ENCODE peak calls at places on chromosome 18, in eight cellular contexts. One of them, this sample, is unnamed.

GRCh38 chr18:59961086-59961485 is 61.3 kb downstream of the PMAIP1 start:
- DNase-seq in fibroblast of villous mesenchyme: no peak
- DNase-seq in brain microvascular endothelial cell: no peak
- DNase-seq in fibroblast of lung: no peak
- DNase-seq in osteocyte: no peak
- DNase-seq in glutamatergic neuron: no peak
- DNase-seq in nephron progenitor cell: no peak
- DNase-seq in foreskin fibroblast: no peak
- DNase-seq in this sample: no peak

GRCh38 chr18:74645717-74646116 is 48.0 kb downstream of the ZNF407 start:
- DNase-seq in fibroblast of villous mesenchyme: no peak
- DNase-seq in brain microvascular endothelial cell: no peak
- DNase-seq in fibroblast of lung: peak
- DNase-seq in osteocyte: no peak
- DNase-seq in glutamatergic neuron: no peak
- DNase-seq in nephron progenitor cell: no peak
- DNase-seq in foreskin fibroblast: peak
- DNase-seq in this sample: no peak

GRCh38 chr18:61950371-61950770 is 57.6 kb upstream of the RNF152 start:
- DNase-seq in fibroblast of villous mesenchyme: no peak
- DNase-seq in brain microvascular endothelial cell: no peak
- DNase-seq in fibroblast of lung: no peak
- DNase-seq in osteocyte: no peak
- DNase-seq in glutamatergic neuron: no peak
- DNase-seq in nephron progenitor cell: no peak
- DNase-seq in foreskin fibroblast: no peak
- DNase-seq in this sample: no peak

GRCh38 chr18:64436111-64436510 is 287.2 kb upstream of the LINC00305 start:
- DNase-seq in fibroblast of villous mesenchyme: no peak
- DNase-seq in brain microvascular endothelial cell: no peak
- DNase-seq in fibroblast of lung: no peak
- DNase-seq in osteocyte: no peak
- DNase-seq in glutamatergic neuron: no peak
- DNase-seq in nephron progenitor cell: no peak
- DNase-seq in foreskin fibroblast: no peak
- DNase-seq in this sample: no peak

GRCh38 chr18:77899972-77900754 is 650.5 kb downstream of the GALR1 start:
- DNase-seq in fibroblast of villous mesenchyme: peak
- DNase-seq in brain microvascular endothelial cell: peak
- DNase-seq in fibroblast of lung: peak
- DNase-seq in osteocyte: no peak
- DNase-seq in glutamatergic neuron: peak
- DNase-seq in nephron progenitor cell: peak
- DNase-seq in foreskin fibroblast: peak
- DNase-seq in this sample: peak

GRCh38 chr18:56257215-56257614 is 381.2 kb downstream of the TXNL1 start:
- DNase-seq in fibroblast of villous mesenchyme: peak
- DNase-seq in brain microvascular endothelial cell: peak
- DNase-seq in fibroblast of lung: peak
- DNase-seq in osteocyte: no peak
- DNase-seq in glutamatergic neuron: no peak
- DNase-seq in nephron progenitor cell: no peak
- DNase-seq in foreskin fibroblast: peak
- DNase-seq in this sample: no peak

GRCh38 chr18:42113529-42114191 is 158.6 kb downstream of the PIK3C3 start:
- DNase-seq in fibroblast of villous mesenchyme: peak
- DNase-seq in brain microvascular endothelial cell: peak
- DNase-seq in fibroblast of lung: peak
- DNase-seq in osteocyte: no peak
- DNase-seq in glutamatergic neuron: no peak
- DNase-seq in nephron progenitor cell: no peak
- DNase-seq in foreskin fibroblast: peak
- DNase-seq in this sample: no peak

GRCh38 chr18:26971327-26971918 is 105.9 kb upstream of the AQP4 start:
- DNase-seq in fibroblast of villous mesenchyme: no peak
- DNase-seq in brain microvascular endothelial cell: no peak
- DNase-seq in fibroblast of lung: no peak
- DNase-seq in osteocyte: no peak
- DNase-seq in glutamatergic neuron: peak
- DNase-seq in nephron progenitor cell: no peak
- DNase-seq in foreskin fibroblast: no peak
- DNase-seq in this sample: no peak

GRCh38 chr18:24274822-24275221 is 122.8 kb downstream of the OSBPL1A start:
- DNase-seq in fibroblast of villous mesenchyme: no peak
- DNase-seq in brain microvascular endothelial cell: no peak
- DNase-seq in fibroblast of lung: no peak
- DNase-seq in osteocyte: no peak
- DNase-seq in glutamatergic neuron: no peak
- DNase-seq in nephron progenitor cell: no peak
- DNase-seq in foreskin fibroblast: no peak
- DNase-seq in this sample: no peak

GRCh38 chr18:79952996-79953559 is 1.6 kb upstream of the SLC66A2 start:
- DNase-seq in fibroblast of villous mesenchyme: no peak
- DNase-seq in brain microvascular endothelial cell: no peak
- DNase-seq in fibroblast of lung: no peak
- DNase-seq in osteocyte: no peak
- DNase-seq in glutamatergic neuron: peak
- DNase-seq in nephron progenitor cell: no peak
- DNase-seq in foreskin fibroblast: no peak
- DNase-seq in this sample: no peak

GRCh38 chr18:56568986-56569385 is 69.4 kb downstream of the TXNL1 start:
- DNase-seq in fibroblast of villous mesenchyme: no peak
- DNase-seq in brain microvascular endothelial cell: no peak
- DNase-seq in fibroblast of lung: no peak
- DNase-seq in osteocyte: no peak
- DNase-seq in glutamatergic neuron: no peak
- DNase-seq in nephron progenitor cell: no peak
- DNase-seq in foreskin fibroblast: no peak
- DNase-seq in this sample: no peak

GRCh38 chr18:58525517-58525916 is 103.4 kb downstream of the ALPK2 start:
- DNase-seq in fibroblast of villous mesenchyme: no peak
- DNase-seq in brain microvascular endothelial cell: peak
- DNase-seq in fibroblast of lung: peak
- DNase-seq in osteocyte: no peak
- DNase-seq in glutamatergic neuron: no peak
- DNase-seq in nephron progenitor cell: no peak
- DNase-seq in foreskin fibroblast: peak
- DNase-seq in this sample: no peak

GRCh38 chr18:61435064-61435652 is 101.9 kb downstream of the CDH20 start:
- DNase-seq in fibroblast of villous mesenchyme: peak
- DNase-seq in brain microvascular endothelial cell: peak
- DNase-seq in fibroblast of lung: peak
- DNase-seq in osteocyte: no peak
- DNase-seq in glutamatergic neuron: no peak
- DNase-seq in nephron progenitor cell: peak
- DNase-seq in foreskin fibroblast: no peak
- DNase-seq in this sample: no peak

GRCh38 chr18:43719264-43719795 is 442.0 kb upstream of the SYT4 start:
- DNase-seq in fibroblast of villous mesenchyme: no peak
- DNase-seq in brain microvascular endothelial cell: no peak
- DNase-seq in fibroblast of lung: no peak
- DNase-seq in osteocyte: no peak
- DNase-seq in glutamatergic neuron: no peak
- DNase-seq in nephron progenitor cell: no peak
- DNase-seq in foreskin fibroblast: no peak
- DNase-seq in this sample: no peak

GRCh38 chr18:3383381-3383915 is 66.5 kb upstream of the TGIF1 start:
- DNase-seq in fibroblast of villous mesenchyme: peak
- DNase-seq in brain microvascular endothelial cell: no peak
- DNase-seq in fibroblast of lung: no peak
- DNase-seq in osteocyte: no peak
- DNase-seq in glutamatergic neuron: no peak
- DNase-seq in nephron progenitor cell: no peak
- DNase-seq in foreskin fibroblast: no peak
- DNase-seq in this sample: no peak

GRCh38 chr18:3384664-3385189 is 65.2 kb upstream of the TGIF1 start:
- DNase-seq in fibroblast of villous mesenchyme: no peak
- DNase-seq in brain microvascular endothelial cell: no peak
- DNase-seq in fibroblast of lung: no peak
- DNase-seq in osteocyte: no peak
- DNase-seq in glutamatergic neuron: no peak
- DNase-seq in nephron progenitor cell: no peak
- DNase-seq in foreskin fibroblast: no peak
- DNase-seq in this sample: no peak

GRCh38 chr18:3379685-3380084 is 70.3 kb upstream of the TGIF1 start:
- DNase-seq in fibroblast of villous mesenchyme: no peak
- DNase-seq in brain microvascular endothelial cell: no peak
- DNase-seq in fibroblast of lung: no peak
- DNase-seq in osteocyte: no peak
- DNase-seq in glutamatergic neuron: no peak
- DNase-seq in nephron progenitor cell: no peak
- DNase-seq in foreskin fibroblast: no peak
- DNase-seq in this sample: no peak

GRCh38 chr18:3380384-3380961 is 69.5 kb upstream of the TGIF1 start:
- DNase-seq in fibroblast of villous mesenchyme: peak
- DNase-seq in brain microvascular endothelial cell: peak
- DNase-seq in fibroblast of lung: peak
- DNase-seq in osteocyte: no peak
- DNase-seq in glutamatergic neuron: no peak
- DNase-seq in nephron progenitor cell: no peak
- DNase-seq in foreskin fibroblast: no peak
- DNase-seq in this sample: no peak
- TF ChIP-seq CTCF in fibroblast of villous mesenchyme: peak
- TF ChIP-seq CTCF in brain microvascular endothelial cell: peak
- TF ChIP-seq CTCF in fibroblast of lung: peak
- TF ChIP-seq CTCF in osteocyte: peak
- TF ChIP-seq CTCF in glutamatergic neuron: no peak
- TF ChIP-seq CTCF in nephron progenitor cell: no peak
- TF ChIP-seq CTCF in foreskin fibroblast: no peak
- TF ChIP-seq CTCF in this sample: no peak

GRCh38 chr18:34661464-34662087 is 48.5 kb upstream of the DTNA start:
- DNase-seq in fibroblast of villous mesenchyme: peak
- DNase-seq in brain microvascular endothelial cell: peak
- DNase-seq in fibroblast of lung: peak
- DNase-seq in osteocyte: no peak
- DNase-seq in glutamatergic neuron: no peak
- DNase-seq in nephron progenitor cell: peak
- DNase-seq in foreskin fibroblast: peak
- DNase-seq in this sample: no peak
- TF ChIP-seq CTCF in fibroblast of villous mesenchyme: peak
- TF ChIP-seq CTCF in brain microvascular endothelial cell: peak
- TF ChIP-seq CTCF in fibroblast of lung: peak
- TF ChIP-seq CTCF in osteocyte: peak
- TF ChIP-seq CTCF in glutamatergic neuron: peak
- TF ChIP-seq CTCF in nephron progenitor cell: peak
- TF ChIP-seq CTCF in foreskin fibroblast: peak
- TF ChIP-seq CTCF in this sample: peak

DNA sequence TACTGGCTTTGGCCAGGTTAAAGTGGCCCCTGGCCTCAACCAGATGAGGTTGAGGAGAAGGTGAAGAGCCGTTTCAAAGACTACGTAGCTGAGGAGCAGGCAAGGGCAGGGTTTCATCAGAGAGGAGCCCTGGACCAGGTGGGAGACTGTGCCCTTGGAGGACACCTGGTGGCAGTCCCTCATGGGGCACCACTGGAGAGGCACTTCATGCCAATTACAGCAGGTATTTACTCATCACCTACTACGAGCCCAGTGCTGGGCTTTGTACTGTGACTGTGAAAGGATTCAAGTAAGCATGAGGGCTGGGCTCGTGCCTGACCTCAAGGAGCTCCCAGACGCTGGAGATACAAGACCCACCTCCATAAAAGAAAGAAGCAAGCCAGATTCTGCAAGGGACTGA is 37.6 kb downstream of the SMAD7 start:
- DNase-seq in fibroblast of villous mesenchyme: no peak
- DNase-seq in brain microvascular endothelial cell: no peak
- DNase-seq in fibroblast of lung: no peak
- DNase-seq in osteocyte: no peak
- DNase-seq in glutamatergic neuron: no peak
- DNase-seq in nephron progenitor cell: no peak
- DNase-seq in foreskin fibroblast: no peak
- DNase-seq in this sample: no peak
- TF ChIP-seq CTCF in fibroblast of villous mesenchyme: no peak
- TF ChIP-seq CTCF in brain microvascular endothelial cell: peak
- TF ChIP-seq CTCF in fibroblast of lung: no peak
- TF ChIP-seq CTCF in osteocyte: no peak
- TF ChIP-seq CTCF in glutamatergic neuron: no peak
- TF ChIP-seq CTCF in nephron progenitor cell: no peak
- TF ChIP-seq CTCF in foreskin fibroblast: no peak
- TF ChIP-seq CTCF in this sample: no peak

GRCh38 chr18:63376493-63377053 is 9.6 kb upstream of the KDSR start:
- DNase-seq in fibroblast of villous mesenchyme: peak
- DNase-seq in brain microvascular endothelial cell: peak
- DNase-seq in fibroblast of lung: peak
- DNase-seq in osteocyte: no peak
- DNase-seq in glutamatergic neuron: no peak
- DNase-seq in nephron progenitor cell: no peak
- DNase-seq in foreskin fibroblast: peak
- DNase-seq in this sample: no peak
- TF ChIP-seq CTCF in fibroblast of villous mesenchyme: no peak
- TF ChIP-seq CTCF in brain microvascular endothelial cell: no peak
- TF ChIP-seq CTCF in fibroblast of lung: no peak
- TF ChIP-seq CTCF in osteocyte: no peak
- TF ChIP-seq CTCF in glutamatergic neuron: no peak
- TF ChIP-seq CTCF in nephron progenitor cell: no peak
- TF ChIP-seq CTCF in foreskin fibroblast: no peak
- TF ChIP-seq CTCF in this sample: no peak